ENCODE peak calls at places on chromosomes 11 and 22, in four cellular contexts. One of them, this sample, is unnamed.

GRCh38 chr11:130202818-130203671 is 43.5 kb downstream of the ST14 start:
- DNase-seq in upper lobe of left lung: no peak
- DNase-seq in CD4-positive, CD25-positive, alpha-beta regulatory T cell: no peak
- DNase-seq in neural progenitor cell: no peak
- DNase-seq in this sample: peak; percentile 26

GRCh38 chr11:131653244-131653643 is 282.8 kb downstream of the NTM start:
- DNase-seq in neural progenitor cell: no peak
- DNase-seq in upper lobe of left lung: no peak
- DNase-seq in CD4-positive, CD25-positive, alpha-beta regulatory T cell: no peak
- DNase-seq in this sample: peak; percentile 61

GRCh38 chr11:17098038-17098437 is 20.6 kb upstream of the RPS13 start:
- DNase-seq in CD4-positive, CD25-positive, alpha-beta regulatory T cell: no peak
- DNase-seq in upper lobe of left lung: no peak
- DNase-seq in neural progenitor cell: no peak
- DNase-seq in this sample: no peak

GRCh38 chr11:16804104-16804947 is 65.9 kb downstream of the C11orf58 start:
- DNase-seq in upper lobe of left lung: no peak
- DNase-seq in neural progenitor cell: no peak
- DNase-seq in CD4-positive, CD25-positive, alpha-beta regulatory T cell: no peak
- DNase-seq in this sample: no peak

GRCh38 chr11:116073854-116074837 is 569.9 kb upstream of the CADM1 start:
- DNase-seq in upper lobe of left lung: no peak
- DNase-seq in neural progenitor cell: peak; percentile 73
- DNase-seq in CD4-positive, CD25-positive, alpha-beta regulatory T cell: no peak
- DNase-seq in this sample: no peak

GRCh38 chr11:22089609-22090008 is 103.3 kb upstream of the ANO5 start:
- DNase-seq in neural progenitor cell: no peak
- DNase-seq in CD4-positive, CD25-positive, alpha-beta regulatory T cell: no peak
- DNase-seq in upper lobe of left lung: no peak
- DNase-seq in this sample: no peak

GRCh38 chr22:19554834-19555404 is 30.7 kb upstream of the CLDN5 start:
- DNase-seq in upper lobe of left lung: peak; percentile 31
- DNase-seq in CD4-positive, CD25-positive, alpha-beta regulatory T cell: no peak
- DNase-seq in neural progenitor cell: peak; percentile 75
- DNase-seq in this sample: peak; percentile 84

GRCh38 chr11:37527545-37527944 is 929.5 kb upstream of the RAG2 start:
- DNase-seq in CD4-positive, CD25-positive, alpha-beta regulatory T cell: no peak
- DNase-seq in upper lobe of left lung: no peak
- DNase-seq in neural progenitor cell: no peak
- DNase-seq in this sample: no peak

GRCh38 chr11:76216536-76217326 is 10.4 kb upstream of the WNT11 start:
- DNase-seq in upper lobe of left lung: no peak
- DNase-seq in CD4-positive, CD25-positive, alpha-beta regulatory T cell: no peak
- DNase-seq in neural progenitor cell: peak; percentile 43
- DNase-seq in this sample: no peak

GRCh38 chr22:47157093-47157420 is 394.6 kb downstream of the TBC1D22A start:
- DNase-seq in CD4-positive, CD25-positive, alpha-beta regulatory T cell: no peak
- DNase-seq in neural progenitor cell: no peak
- DNase-seq in upper lobe of left lung: no peak
- DNase-seq in this sample: no peak

GRCh38 chr11:26229270-26229669 is 102.7 kb upstream of the ANO3 start:
- DNase-seq in CD4-positive, CD25-positive, alpha-beta regulatory T cell: no peak
- DNase-seq in neural progenitor cell: no peak
- DNase-seq in upper lobe of left lung: no peak
- DNase-seq in this sample: no peak

GRCh38 chr11:99548264-99548663 is 527.5 kb downstream of the CNTN5 start:
- DNase-seq in CD4-positive, CD25-positive, alpha-beta regulatory T cell: no peak
- DNase-seq in neural progenitor cell: no peak
- DNase-seq in upper lobe of left lung: no peak
- DNase-seq in this sample: no peak

GRCh38 chr22:31625661-31626426 is 36.2 kb downstream of the PISD start:
- DNase-seq in neural progenitor cell: peak; percentile 89
- DNase-seq in CD4-positive, CD25-positive, alpha-beta regulatory T cell: no peak
- DNase-seq in upper lobe of left lung: no peak
- DNase-seq in this sample: peak; percentile 97

GRCh38 chr22:23574877-23575276 is 5.2 kb downstream of the IGLL1 start:
- DNase-seq in upper lobe of left lung: no peak
- DNase-seq in neural progenitor cell: no peak
- DNase-seq in CD4-positive, CD25-positive, alpha-beta regulatory T cell: no peak
- DNase-seq in this sample: no peak

GRCh38 chr22:37274380-37274862 is 7.9 kb upstream of the CYTH4 start:
- DNase-seq in neural progenitor cell: no peak
- DNase-seq in upper lobe of left lung: peak; percentile 79
- DNase-seq in CD4-positive, CD25-positive, alpha-beta regulatory T cell: no peak
- DNase-seq in this sample: no peak

GRCh38 chr11:69760319-69760718 is 14.8 kb downstream of the FGF4 start:
- DNase-seq in neural progenitor cell: no peak
- DNase-seq in upper lobe of left lung: no peak
- DNase-seq in CD4-positive, CD25-positive, alpha-beta regulatory T cell: no peak
- DNase-seq in this sample: no peak

GRCh38 chr22:24731786-24732185 is 42.7 kb downstream of the PIWIL3 start:
- DNase-seq in neural progenitor cell: no peak
- DNase-seq in CD4-positive, CD25-positive, alpha-beta regulatory T cell: no peak
- DNase-seq in upper lobe of left lung: no peak
- DNase-seq in this sample: no peak

GRCh38 chr11:19728436-19728835 is 15.8 kb downstream of the NAV2 start:
- DNase-seq in upper lobe of left lung: no peak
- DNase-seq in CD4-positive, CD25-positive, alpha-beta regulatory T cell: no peak
- DNase-seq in neural progenitor cell: no peak
- DNase-seq in this sample: no peak

GRCh38 chr11:68010058-68011041 is at the start of gene ALDH3B1:
- DNase-seq in neural progenitor cell: peak; percentile 57
- DNase-seq in CD4-positive, CD25-positive, alpha-beta regulatory T cell: no peak
- DNase-seq in upper lobe of left lung: peak; percentile 98
- DNase-seq in this sample: peak; percentile 86

GRCh38 chr22:46537946-46538815 is 761 bp upstream of the CELSR1 start:
- DNase-seq in neural progenitor cell: peak; percentile 79
- DNase-seq in upper lobe of left lung: no peak
- DNase-seq in CD4-positive, CD25-positive, alpha-beta regulatory T cell: no peak
- DNase-seq in this sample: peak; percentile 85

GRCh38 chr22:49201046-49201970 is 626.4 kb downstream of the BRD1 start:
- DNase-seq in CD4-positive, CD25-positive, alpha-beta regulatory T cell: no peak
- DNase-seq in neural progenitor cell: no peak
- DNase-seq in upper lobe of left lung: peak; percentile 9
- DNase-seq in this sample: peak; percentile 38

GRCh38 chr11:43951231-43951630 is 8.8 kb downstream of the C11orf96 start:
- DNase-seq in upper lobe of left lung: no peak
- DNase-seq in CD4-positive, CD25-positive, alpha-beta regulatory T cell: no peak
- DNase-seq in neural progenitor cell: peak; percentile 37
- DNase-seq in this sample: no peak

GRCh38 chr11:57546869-57547518 is 9.6 kb downstream of the SMTNL1 start:
- DNase-seq in upper lobe of left lung: no peak
- DNase-seq in neural progenitor cell: peak; percentile 64
- DNase-seq in CD4-positive, CD25-positive, alpha-beta regulatory T cell: no peak
- DNase-seq in this sample: peak; percentile 84

GRCh38 chr11:107102692-107103463 is 84.6 kb upstream of the GUCY1A2 start:
- DNase-seq in neural progenitor cell: no peak
- DNase-seq in upper lobe of left lung: no peak
- DNase-seq in CD4-positive, CD25-positive, alpha-beta regulatory T cell: no peak
- DNase-seq in this sample: no peak

GRCh38 chr11:19892876-19893275 is 180.2 kb downstream of the NAV2 start:
- DNase-seq in CD4-positive, CD25-positive, alpha-beta regulatory T cell: no peak
- DNase-seq in upper lobe of left lung: no peak
- DNase-seq in neural progenitor cell: no peak
- DNase-seq in this sample: no peak

GRCh38 chr11:87971354-87971753 is 203.9 kb downstream of the RAB38 start:
- DNase-seq in neural progenitor cell: no peak
- DNase-seq in upper lobe of left lung: no peak
- DNase-seq in CD4-positive, CD25-positive, alpha-beta regulatory T cell: no peak
- DNase-seq in this sample: no peak

GRCh38 chr11:113261709-113262475 is 52.5 kb upstream of the TTC12 start:
- DNase-seq in neural progenitor cell: no peak
- DNase-seq in CD4-positive, CD25-positive, alpha-beta regulatory T cell: no peak
- DNase-seq in upper lobe of left lung: no peak
- DNase-seq in this sample: no peak

GRCh38 chr22:22687638-22688500 is 43.5 kb downstream of the GGTLC2 start:
- DNase-seq in CD4-positive, CD25-positive, alpha-beta regulatory T cell: peak; percentile 32
- DNase-seq in neural progenitor cell: peak; percentile 67
- DNase-seq in upper lobe of left lung: peak; percentile 41
- DNase-seq in this sample: peak; percentile 59

GRCh38 chr11:77435972-77436371 is 37.9 kb downstream of the PAK1 start:
- DNase-seq in CD4-positive, CD25-positive, alpha-beta regulatory T cell: no peak
- DNase-seq in upper lobe of left lung: no peak
- DNase-seq in neural progenitor cell: no peak
- DNase-seq in this sample: no peak

GRCh38 chr11:130582994-130583393 is 134.5 kb downstream of the ADAMTS15 start:
- DNase-seq in neural progenitor cell: no peak
- DNase-seq in upper lobe of left lung: no peak
- DNase-seq in CD4-positive, CD25-positive, alpha-beta regulatory T cell: no peak
- DNase-seq in this sample: no peak

GRCh38 chr11:63641727-63642126 is 27.5 kb upstream of the PLAAT3 start:
- DNase-seq in CD4-positive, CD25-positive, alpha-beta regulatory T cell: no peak
- DNase-seq in upper lobe of left lung: no peak
- DNase-seq in neural progenitor cell: no peak
- DNase-seq in this sample: no peak

GRCh38 chr22:47388778-47389177 is 626.3 kb downstream of the TBC1D22A start:
- DNase-seq in upper lobe of left lung: no peak
- DNase-seq in neural progenitor cell: no peak
- DNase-seq in CD4-positive, CD25-positive, alpha-beta regulatory T cell: no peak
- DNase-seq in this sample: no peak

GRCh38 chr11:111652184-111652583 is 49.9 kb downstream of the SIK2 start:
- DNase-seq in upper lobe of left lung: no peak
- DNase-seq in neural progenitor cell: no peak
- DNase-seq in CD4-positive, CD25-positive, alpha-beta regulatory T cell: no peak
- DNase-seq in this sample: no peak

DNA sequence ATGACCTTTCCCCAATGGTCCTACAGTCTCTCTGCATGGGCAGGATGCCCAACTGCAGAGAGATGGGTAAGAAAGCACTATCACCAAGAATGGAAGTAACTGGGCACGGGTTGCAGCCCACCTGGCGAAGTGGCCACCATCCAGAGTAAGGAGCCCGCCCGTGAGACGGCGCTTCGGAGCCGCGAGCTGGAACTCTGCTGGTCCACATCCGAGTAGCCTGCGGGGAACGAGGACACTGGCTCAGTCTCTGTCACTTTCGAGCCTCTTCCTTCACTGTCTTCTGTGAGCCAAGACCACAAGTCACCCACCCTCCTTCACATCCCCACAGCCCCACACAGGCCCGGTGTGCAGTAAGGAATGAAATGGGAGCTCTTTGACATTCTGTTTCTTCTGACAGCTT is 5.7 kb downstream of the SUN2 start:
- DNase-seq in upper lobe of left lung: no peak
- DNase-seq in CD4-positive, CD25-positive, alpha-beta regulatory T cell: no peak
- DNase-seq in neural progenitor cell: no peak
- DNase-seq in this sample: no peak
- H3K36me3 ChIP-seq in upper lobe of left lung: peaks cover 55% of the 10 kb centered on the region
- H3K36me3 ChIP-seq in CD4-positive, CD25-positive, alpha-beta regulatory T cell: peaks cover 73% of the 10 kb centered on the region
- H3K36me3 ChIP-seq in neural progenitor cell: no peaks in the 10 kb centered on the region
- H3K36me3 ChIP-seq in this sample: peaks cover 2% of the 10 kb centered on the region

GRCh38 chr11:82858556-82859091 is 41.6 kb downstream of the PRCP start:
- DNase-seq in CD4-positive, CD25-positive, alpha-beta regulatory T cell: no peak
- DNase-seq in upper lobe of left lung: no peak
- DNase-seq in neural progenitor cell: no peak
- DNase-seq in this sample: no peak
- H3K4me3 ChIP-seq in CD4-positive, CD25-positive, alpha-beta regulatory T cell: no peak overlapping the region
- H3K4me3 ChIP-seq in upper lobe of left lung: no peak overlapping the region
- H3K4me3 ChIP-seq in neural progenitor cell: no peak overlapping the region
- H3K4me3 ChIP-seq in this sample: no peak overlapping the region

GRCh38 chr11:13382751-13383150 is 80.3 kb downstream of the BTBD10 start:
- DNase-seq in upper lobe of left lung: no peak
- DNase-seq in neural progenitor cell: no peak
- DNase-seq in CD4-positive, CD25-positive, alpha-beta regulatory T cell: no peak
- DNase-seq in this sample: no peak
- H3K36me3 ChIP-seq in upper lobe of left lung: peaks cover 14% of the 10 kb centered on the region
- H3K36me3 ChIP-seq in neural progenitor cell: no peaks in the 10 kb centered on the region
- H3K36me3 ChIP-seq in CD4-positive, CD25-positive, alpha-beta regulatory T cell: peaks cover 90% of the 10 kb centered on the region
- H3K36me3 ChIP-seq in this sample: no peaks in the 10 kb centered on the region

DNA sequence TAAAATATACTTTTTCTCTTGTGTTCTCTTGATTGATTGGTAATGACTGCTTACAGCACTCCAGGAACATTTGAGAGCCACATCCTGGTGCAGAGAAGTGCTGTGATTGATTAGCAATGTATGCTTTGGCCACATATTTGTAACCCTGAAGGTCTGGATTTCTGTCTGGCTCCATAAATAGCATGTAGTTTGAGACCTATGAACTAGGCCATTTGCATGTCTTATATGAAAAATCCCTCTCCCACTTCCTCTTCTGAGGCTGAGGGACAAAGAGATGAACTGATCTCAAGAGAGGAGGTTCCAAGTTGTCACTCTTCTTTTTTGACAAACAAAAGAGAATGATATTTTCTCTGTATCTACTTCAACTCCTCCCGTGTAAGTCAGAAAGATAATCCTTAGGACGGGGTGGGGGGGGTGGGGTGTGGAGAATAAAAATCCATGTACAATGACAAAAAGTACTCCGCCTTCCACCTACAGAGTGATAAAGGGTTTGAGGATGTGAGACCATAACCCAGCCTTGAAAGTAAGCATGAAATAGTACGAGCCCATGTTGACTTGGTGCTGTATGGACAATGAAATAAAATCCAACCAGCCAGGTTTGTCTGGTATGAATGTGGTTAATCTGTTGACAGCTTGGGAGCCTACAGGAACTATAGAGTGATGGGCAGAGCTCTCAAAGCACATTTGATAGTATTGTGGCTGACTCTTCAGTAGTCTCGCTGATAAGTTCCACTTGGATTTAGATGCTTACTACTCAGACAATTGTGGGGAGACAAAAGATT is 49.1 kb upstream of the CD44 start:
- DNase-seq in neural progenitor cell: no peak
- DNase-seq in upper lobe of left lung: no peak
- DNase-seq in CD4-positive, CD25-positive, alpha-beta regulatory T cell: no peak
- DNase-seq in this sample: no peak
- H3K4me3 ChIP-seq in neural progenitor cell: no peak overlapping the region
- H3K4me3 ChIP-seq in upper lobe of left lung: no peak overlapping the region
- H3K4me3 ChIP-seq in CD4-positive, CD25-positive, alpha-beta regulatory T cell: no peak overlapping the region
- H3K4me3 ChIP-seq in this sample: no peak overlapping the region

GRCh38 chr22:32842486-32842885 is 41.0 kb downstream of the TIMP3 start:
- DNase-seq in upper lobe of left lung: no peak
- DNase-seq in neural progenitor cell: no peak
- DNase-seq in CD4-positive, CD25-positive, alpha-beta regulatory T cell: no peak
- DNase-seq in this sample: no peak
- H3K36me3 ChIP-seq in upper lobe of left lung: no peaks in the 10 kb centered on the region
- H3K36me3 ChIP-seq in neural progenitor cell: no peaks in the 10 kb centered on the region
- H3K36me3 ChIP-seq in CD4-positive, CD25-positive, alpha-beta regulatory T cell: no peaks in the 10 kb centered on the region
- H3K36me3 ChIP-seq in this sample: no peaks in the 10 kb centered on the region